ENCODE peak calls at places on chromosome 12, in seven cellular contexts. B is fibroblast of mammary gland; Z is uterus; E is left cardiac atrium; C is activated T-helper 9 cell treated with anti-CD3 and anti-CD28 coated beads, Interleukin-2, amount 50 U/mL, for 16 hours; L is AG08396; Y is stimulated activated CD4-positive, alpha-beta T cell treated with anti-CD3 and anti-CD28 coated beads, Interleukin-2, amount 100 ng/mL, for 24 hours. G is an unnamed sample.

GRCh38 chr12:132465269-132466190 is 24.4 kb upstream of the FBRSL1 start:
- DNase-seq in B (no peak), Z (no peak), E (no peak), C (no peak), L (no peak), Y (no peak), G (no peak)

GRCh38 chr12:24069532-24070395 is 120.3 kb upstream of the SOX5 start:
- DNase-seq in B (no peak), Z (no peak), E (no peak), C (no peak), L (no peak), Y (no peak), G (peak; percentile 60)

GRCh38 chr12:87779016-87779415 is 250.2 kb downstream of the C12orf50 start:
- DNase-seq in B (no peak), Z (no peak), E (no peak), C (no peak), L (no peak), Y (no peak), G (no peak)

GRCh38 chr12:28872654-28873268 is 276.3 kb upstream of the FAR2 start:
- DNase-seq in B (peak; percentile 75), Z (peak; percentile 18), E (peak; percentile 24), C (no peak), L (peak; percentile 50), Y (peak; percentile 25), G (peak; percentile 69)

GRCh38 chr12:52415870-52416750 is 10.0 kb upstream of the KRT82 start:
- DNase-seq in B (peak; percentile 98), Z (peak; percentile 71), E (peak; percentile 46), C (no peak), L (peak; percentile 71), Y (no peak), G (peak; percentile 95)

GRCh38 chr12:79911889-79912656 is 22.8 kb downstream of the PPP1R12A start:
- DNase-seq in B (peak; percentile 54), Z (no peak), E (no peak), C (no peak), L (no peak), Y (no peak), G (peak; percentile 40)

GRCh38 chr12:121499929-121500793 is 80.7 kb downstream of the KDM2B start:
- DNase-seq in B (peak; percentile 49), Z (peak; percentile 80), E (peak; percentile 81), C (peak; percentile 66), L (peak; percentile 89), Y (peak; percentile 82), G (peak; percentile 76)

GRCh38 chr12:26496170-26496569 is 300.8 kb downstream of the SSPN start:
- DNase-seq in B (peak; percentile 4), Z (no peak), E (no peak), C (no peak), L (no peak), Y (no peak), G (no peak)

GRCh38 chr12:117646595-117646994 is 285.2 kb upstream of the NOS1 start:
- DNase-seq in B (no peak), Z (no peak), E (no peak), C (no peak), L (no peak), Y (no peak), G (no peak)

G was measured in cardiac muscle cell.